ENCODE peak calls at places on chromosomes 3 and 15, in four cellular contexts. X is HepG2, O is K562, E is GM12878. S is an unnamed sample.

GRCh38 chr15:68768321-68768720 is 52.4 kb downstream of the ANP32A start:
- DNase-seq in X (no peak), E (no peak), O (no peak), S (no peak)

GRCh38 chr15:44029003-44029402 is 166.1 kb downstream of the FRMD5 start:
- DNase-seq in O (no peak), X (no peak), E (no peak), S (no peak)

GRCh38 chr3:12423918-12424634 is 60.2 kb upstream of the TSEN2 start:
- DNase-seq in O (no peak), X (no peak), E (no peak), S (peak; percentile 40)

GRCh38 chr3:150721285-150722130 is 17.8 kb upstream of the ERICH6 start:
- DNase-seq in X (peak; percentile 67), E (no peak), O (peak; percentile 71), S (peak; percentile 73)

GRCh38 chr3:53318522-53318921 is 28.8 kb downstream of the DCP1A start:
- DNase-seq in X (no peak), O (no peak), E (no peak), S (no peak)

GRCh38 chr3:151811474-151811873 is 2.4 kb upstream of the AADAC start:
- DNase-seq in E (no peak), X (no peak), O (no peak), S (no peak)

GRCh38 chr3:115186351-115187148 is 39.5 kb upstream of the ZBTB20 start:
- DNase-seq in X (no peak), O (no peak), E (peak; percentile 12), S (no peak)

GRCh38 chr3:138051946-138052802 is 42.2 kb downstream of the CLDN18 start:
- DNase-seq in O (peak; percentile 22), E (no peak), X (peak; percentile 28), S (peak; percentile 34)

GRCh38 chr3:15428539-15428938 is 1.1 kb downstream of the EAF1 start:
- DNase-seq in E (no peak), X (no peak), O (peak; percentile 26), S (no peak)

GRCh38 chr3:183488343-183488742 is 59.9 kb upstream of the MCF2L2 start:
- DNase-seq in E (no peak), X (no peak), O (no peak), S (no peak)

GRCh38 chr3:24060055-24060454 is 115.0 kb downstream of the NR1D2 start:
- DNase-seq in X (no peak), E (no peak), O (no peak), S (no peak)

GRCh38 chr3:15520185-15520584 is 1.3 kb downstream of the COLQ start:
- DNase-seq in X (no peak), E (no peak), O (no peak), S (no peak)

GRCh38 chr3:34444137-34444536 is 645.7 kb downstream of the PDCD6IP start:
- DNase-seq in X (no peak), O (no peak), E (no peak), S (no peak)

GRCh38 chr3:127640031-127640355 is 11.0 kb downstream of the PODXL2 start:
- DNase-seq in E (no peak), X (no peak), O (no peak), S (no peak)

GRCh38 chr3:14879161-14879888 is 60.6 kb downstream of the FGD5 start:
- DNase-seq in E (no peak), X (no peak), O (no peak), S (peak; percentile 54)

GRCh38 chr3:11574981-11575669 is 68.6 kb downstream of the VGLL4 start:
- DNase-seq in O (no peak), E (no peak), X (no peak), S (no peak)

GRCh38 chr15:99507016-99507731 is 58.6 kb upstream of the MEF2A start:
- DNase-seq in E (no peak), O (peak; percentile 29), X (peak; percentile 21), S (peak; percentile 72)

GRCh38 chr3:127787071-127787490 is 35.2 kb downstream of the MGLL start:
- DNase-seq in X (no peak), E (no peak), O (no peak), S (peak; percentile 46)

GRCh38 chr3:14846481-14846880 is 27.7 kb downstream of the FGD5 start:
- DNase-seq in E (no peak), O (no peak), X (no peak), S (no peak)

GRCh38 chr15:84752700-84753099 is 4.3 kb downstream of the ZNF592 start:
- DNase-seq in E (no peak), O (no peak), X (peak; percentile 28), S (no peak)

GRCh38 chr3:62057339-62058047 is 315.9 kb downstream of the FEZF2 start:
- DNase-seq in O (no peak), E (no peak), X (peak; percentile 80), S (no peak)

GRCh38 chr3:66416556-66417304 is 84.1 kb downstream of the LRIG1 start:
- DNase-seq in E (no peak), X (no peak), O (no peak), S (no peak)

GRCh38 chr3:134090031-134090430 is 60.3 kb upstream of the SLCO2A1 start:
- DNase-seq in O (no peak), E (no peak), X (no peak), S (no peak)

GRCh38 chr3:134092231-134092701 is 62.5 kb upstream of the SLCO2A1 start:
- DNase-seq in E (no peak), O (no peak), X (no peak), S (no peak)

GRCh38 chr3:134095005-134095404 is 65.3 kb upstream of the SLCO2A1 start:
- DNase-seq in E (no peak), O (no peak), X (no peak), S (no peak)

GRCh38 chr3:134093906-134094305 is 64.2 kb upstream of the SLCO2A1 start:
- DNase-seq in E (no peak), X (no peak), O (no peak), S (no peak)

GRCh38 chr3:134094491-134094890 is 64.8 kb upstream of the SLCO2A1 start:
- DNase-seq in X (no peak), O (no peak), E (no peak), S (no peak)
- TF ChIP-seq CHD2 in X (no peak), O (no peak), E (no peak), S (no peak)

GRCh38 chr3:49165771-49166751 is at the start of gene CCDC71:
- DNase-seq in E (peak; percentile 20), X (peak; percentile 43), O (peak; percentile 90), S (peak; percentile 97)
- TF ChIP-seq FOXM1 in E (no peak), X (no peak), O (no peak), S (no peak)

DNA sequence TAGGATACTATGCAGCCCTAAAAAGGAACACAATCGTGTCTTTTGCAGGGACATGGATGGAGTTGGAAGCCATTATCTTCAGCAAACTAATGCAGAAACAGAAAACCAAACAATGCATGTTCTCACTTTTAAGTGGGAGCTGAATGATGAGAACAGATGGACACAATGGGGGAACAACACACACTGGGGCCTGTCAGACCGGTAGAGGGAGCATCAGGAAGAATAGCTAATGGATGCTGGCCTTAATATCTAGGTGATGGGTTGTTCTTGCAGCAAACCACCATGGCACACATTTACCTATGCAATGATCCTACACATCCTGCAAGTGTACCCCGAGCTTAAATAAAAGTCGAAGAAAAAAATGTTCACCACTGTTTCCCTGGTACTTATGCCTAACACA is 17.5 kb downstream of the SENP7 start:
- DNase-seq in O (no peak), E (no peak), X (no peak), S (no peak)
- TF ChIP-seq CHD2 in O (no peak), E (no peak), X (no peak), S (no peak)

GRCh38 chr3:134652409-134652831 is 1.6 kb upstream of the KY start:
- DNase-seq in E (no peak), O (no peak), X (no peak), S (no peak)
- TF ChIP-seq FOXM1 in E (no peak), O (no peak), X (no peak), S (no peak)

GRCh38 chr3:119625451-119626153 is 27.9 kb downstream of the PLA1A start:
- DNase-seq in E (no peak), X (no peak), O (no peak), S (no peak)

GRCh38 chr3:119630119-119630518 is 30.3 kb downstream of the POPDC2 start:
- DNase-seq in E (no peak), X (no peak), O (no peak), S (no peak)

GRCh38 chr3:119628390-119628789 is 30.7 kb downstream of the PLA1A start:
- DNase-seq in E (peak; percentile 82), X (no peak), O (no peak), S (no peak)

GRCh38 chr3:119628816-119629445 is 31.2 kb downstream of the PLA1A start:
- DNase-seq in E (peak; percentile 64), X (no peak), O (no peak), S (no peak)

GRCh38 chr3:119627461-119627860 is 29.8 kb downstream of the PLA1A start:
- DNase-seq in E (peak; percentile 34), X (no peak), O (no peak), S (no peak)
- TF ChIP-seq CHD2 in E (no peak), X (no peak), O (no peak), S (no peak)

S was measured in SK-N-SH.